ENCODE peak calls at places on chromosome 17, in six cellular contexts. One of them, this sample, is unnamed.

GRCh38 chr17:27765353-27765752 is 35.0 kb downstream of the NOS2 start:
- DNase-seq in foreskin keratinocyte: no peak
- DNase-seq in NAMALWA: no peak
- DNase-seq in GM23338: no peak
- DNase-seq in mucosa of gallbladder: no peak
- DNase-seq in EL: no peak
- DNase-seq in this sample: no peak

GRCh38 chr17:16374129-16374528 is 6.8 kb upstream of the UBB start:
- DNase-seq in foreskin keratinocyte: no peak
- DNase-seq in NAMALWA: no peak
- DNase-seq in GM23338: no peak
- DNase-seq in mucosa of gallbladder: no peak
- DNase-seq in EL: peak
- DNase-seq in this sample: no peak

GRCh38 chr17:32795339-32795979 is 81.5 kb downstream of the MYO1D start:
- DNase-seq in foreskin keratinocyte: no peak
- DNase-seq in NAMALWA: no peak
- DNase-seq in GM23338: no peak
- DNase-seq in mucosa of gallbladder: peak
- DNase-seq in EL: no peak
- DNase-seq in this sample: no peak

GRCh38 chr17:22512057-22512456 is 819.7 kb downstream of the KCNJ18 start:
- DNase-seq in foreskin keratinocyte: no peak
- DNase-seq in NAMALWA: no peak
- DNase-seq in GM23338: no peak
- DNase-seq in mucosa of gallbladder: no peak
- DNase-seq in EL: no peak
- DNase-seq in this sample: no peak

GRCh38 chr17:2183346-2183745 is 120.2 kb downstream of the SMG6 start:
- DNase-seq in foreskin keratinocyte: no peak
- DNase-seq in NAMALWA: no peak
- DNase-seq in GM23338: no peak
- DNase-seq in mucosa of gallbladder: no peak
- DNase-seq in EL: no peak
- DNase-seq in this sample: no peak

GRCh38 chr17:50881182-50881581 is 15.0 kb upstream of the TOB1 start:
- DNase-seq in foreskin keratinocyte: no peak
- DNase-seq in NAMALWA: no peak
- DNase-seq in GM23338: no peak
- DNase-seq in mucosa of gallbladder: no peak
- DNase-seq in EL: no peak
- DNase-seq in this sample: no peak

GRCh38 chr17:15475620-15476354 is 8.4 kb upstream of the CDRT4 start:
- DNase-seq in foreskin keratinocyte: no peak
- DNase-seq in NAMALWA: no peak
- DNase-seq in GM23338: no peak
- DNase-seq in mucosa of gallbladder: no peak
- DNase-seq in EL: peak
- DNase-seq in this sample: peak

GRCh38 chr17:50981279-50981678 is 115.1 kb upstream of the TOB1 start:
- DNase-seq in foreskin keratinocyte: no peak
- DNase-seq in NAMALWA: no peak
- DNase-seq in GM23338: no peak
- DNase-seq in mucosa of gallbladder: no peak
- DNase-seq in EL: no peak
- DNase-seq in this sample: no peak

GRCh38 chr17:79192503-79193500 is 118.2 kb downstream of the ENGASE start:
- DNase-seq in foreskin keratinocyte: no peak
- DNase-seq in NAMALWA: peak
- DNase-seq in GM23338: peak
- DNase-seq in mucosa of gallbladder: peak
- DNase-seq in EL: peak
- DNase-seq in this sample: no peak

GRCh38 chr17:57415737-57416354 is 159.5 kb downstream of the MSI2 start:
- DNase-seq in foreskin keratinocyte: no peak
- DNase-seq in NAMALWA: no peak
- DNase-seq in GM23338: no peak
- DNase-seq in mucosa of gallbladder: no peak
- DNase-seq in EL: no peak
- DNase-seq in this sample: no peak

GRCh38 chr17:66951605-66951953 is 12.9 kb upstream of the CACNG4 start:
- DNase-seq in foreskin keratinocyte: no peak
- DNase-seq in NAMALWA: no peak
- DNase-seq in GM23338: peak
- DNase-seq in mucosa of gallbladder: no peak
- DNase-seq in EL: no peak
- DNase-seq in this sample: no peak

GRCh38 chr17:78146881-78147280 is 696 bp downstream of the C17orf99 start:
- DNase-seq in foreskin keratinocyte: no peak
- DNase-seq in NAMALWA: no peak
- DNase-seq in GM23338: no peak
- DNase-seq in mucosa of gallbladder: no peak
- DNase-seq in EL: no peak
- DNase-seq in this sample: no peak

This sample was measured in SW480.